ENCODE peak calls at places on chromosomes 11 and 22, in ten cellular contexts. Y, D, B, L, H, T, K, E, V and J are unnamed samples.

GRCh38 chr11:1854132-1854948 is 1.5 kb downstream of the LSP1 start:
- DNase-seq in Y (no peak), D (no peak), B (no peak), L (no peak), H (no peak), T (no peak), K (no peak), E (no peak), V (no peak), J (no peak)

GRCh38 chr11:44968510-44968909 is 17.8 kb upstream of the TP53I11 start:
- DNase-seq in Y (no peak), D (no peak), B (no peak), L (no peak), H (no peak), T (no peak), K (no peak), E (no peak), V (no peak), J (no peak)

GRCh38 chr11:99069831-99070444 is 49.2 kb downstream of the CNTN5 start:
- DNase-seq in Y (peak; percentile 51), D (peak; percentile 10), B (no peak), L (no peak), H (peak; percentile 71), T (peak; percentile 26), K (peak; percentile 4), E (no peak), V (no peak), J (peak; percentile 21)

GRCh38 chr22:31121403-31121802 is 1.4 kb upstream of the INPP5J start:
- DNase-seq in Y (no peak), D (no peak), B (no peak), L (no peak), H (no peak), T (no peak), K (no peak), E (no peak), V (no peak), J (no peak)

GRCh38 chr11:17383466-17383865 is 5.0 kb downstream of the KCNJ11 start:
- DNase-seq in Y (no peak), D (no peak), B (no peak), L (no peak), H (no peak), T (peak; percentile 29), K (no peak), E (peak; percentile 70), V (no peak), J (no peak)

GRCh38 chr11:4459470-4459869 is 10.4 kb downstream of the OR52K2 start:
- DNase-seq in Y (no peak), D (no peak), B (no peak), L (peak; percentile 29), H (no peak), T (peak; percentile 24), K (no peak), E (peak; percentile 68), V (no peak), J (no peak)

GRCh38 chr11:105177658-105178057 is 38.1 kb upstream of the CARD18 start:
- DNase-seq in Y (no peak), D (peak; percentile 28), B (no peak), L (no peak), H (no peak), T (peak; percentile 93), K (no peak), E (no peak), V (no peak), J (peak; percentile 23)

GRCh38 chr22:22692707-22693530 is 48.5 kb downstream of the GGTLC2 start:
- DNase-seq in Y (no peak), D (no peak), B (peak; percentile 60), L (peak; percentile 77), H (peak; percentile 50), T (peak; percentile 65), K (peak; percentile 67), E (no peak), V (peak; percentile 63), J (peak; percentile 24)

GRCh38 chr22:22410677-22411076 is 97.9 kb downstream of the ZNF280B start:
- DNase-seq in Y (no peak), D (no peak), B (no peak), L (no peak), H (no peak), T (no peak), K (no peak), E (no peak), V (no peak), J (no peak)

GRCh38 chr11:111417011-111417765 is 38.1 kb upstream of the POU2AF1 start:
- DNase-seq in Y (no peak), D (no peak), B (no peak), L (no peak), H (no peak), T (peak; percentile 40), K (no peak), E (no peak), V (no peak), J (no peak)

GRCh38 chr22:27150530-27150909 is 493.1 kb downstream of the MIAT start:
- DNase-seq in Y (no peak), D (no peak), B (no peak), L (no peak), H (no peak), T (peak; percentile 16), K (no peak), E (peak; percentile 83), V (no peak), J (no peak)

GRCh38 chr11:68764746-68765145 is 13.4 kb upstream of the TESMIN start:
- DNase-seq in Y (no peak), D (no peak), B (no peak), L (no peak), H (no peak), T (no peak), K (no peak), E (no peak), V (no peak), J (no peak)

GRCh38 chr11:106986673-106987072 is 31.6 kb downstream of the GUCY1A2 start:
- DNase-seq in Y (no peak), D (no peak), B (no peak), L (no peak), H (no peak), T (no peak), K (no peak), E (no peak), V (no peak), J (no peak)

GRCh38 chr11:105588001-105588400 is 21.9 kb upstream of the GRIA4 start:
- DNase-seq in Y (no peak), D (peak; percentile 23), B (no peak), L (no peak), H (no peak), T (peak; percentile 82), K (no peak), E (no peak), V (no peak), J (peak; percentile 63)

GRCh38 chr11:44617671-44618461 is 52.4 kb downstream of the CD82 start:
- DNase-seq in Y (no peak), D (no peak), B (no peak), L (peak; percentile 24), H (no peak), T (no peak), K (no peak), E (peak; percentile 27), V (peak; percentile 47), J (no peak)

GRCh38 chr11:123654566-123655081 is at the start of gene SCN3B:
- DNase-seq in Y (peak; percentile 90), D (peak; percentile 74), B (no peak), L (peak; percentile 38), H (peak; percentile 82), T (peak; percentile 81), K (peak; percentile 56), E (no peak), V (peak; percentile 71), J (peak; percentile 89)

GRCh38 chr22:48950151-48950915 is 877.3 kb downstream of the BRD1 start:
- DNase-seq in Y (no peak), D (no peak), B (no peak), L (no peak), H (no peak), T (no peak), K (no peak), E (no peak), V (no peak), J (no peak)

GRCh38 chr22:50243704-50244419 is 961 bp downstream of the TUBGCP6 start:
- DNase-seq in Y (no peak), D (no peak), B (no peak), L (no peak), H (no peak), T (peak; percentile 21), K (no peak), E (no peak), V (no peak), J (no peak)